ENCODE peak calls at places on chromosomes 6 and 20, in four cellular contexts. D is suprapubic skin, U is HCT116, J is NT2/D1. E is an unnamed sample.

GRCh38 chr6:160795716-160796115 is 93.7 kb downstream of the PLG start:
- DNase-seq in D (no peak), U (no peak), J (no peak), E (no peak)

GRCh38 chr6:31663961-31664789 is 622 bp downstream of the GPANK1 start:
- DNase-seq in U (no peak), J (no peak), D (peak), E (no peak)

GRCh38 chr6:39228111-39228971 is 934 bp downstream of the KCNK5 start:
- DNase-seq in J (no peak), U (no peak), D (no peak), E (peak)

GRCh38 chr20:49786671-49787370 is 25.8 kb upstream of the SLC9A8 start:
- DNase-seq in D (no peak), U (no peak), J (no peak), E (no peak)

GRCh38 chr6:165876568-165876967 is 213.5 kb upstream of the PDE10A start:
- DNase-seq in U (no peak), D (no peak), J (no peak), E (no peak)

GRCh38 chr6:2369606-2370005 is 124.2 kb upstream of the GMDS start:
- DNase-seq in U (no peak), J (no peak), D (no peak), E (no peak)

GRCh38 chr20:4014031-4014474 is 1.3 kb downstream of the RNF24 start:
- DNase-seq in U (peak), D (no peak), J (no peak), E (peak)

GRCh38 chr6:109722564-109723254 is 31.6 kb downstream of the FIG4 start:
- DNase-seq in J (no peak), D (no peak), U (no peak), E (no peak)

GRCh38 chr6:129517288-129517687 is 192.7 kb downstream of the ARHGAP18 start:
- DNase-seq in U (no peak), D (no peak), J (no peak), E (peak)

GRCh38 chr6:52422156-52422555 is 2.0 kb downstream of the EFHC1 start:
- DNase-seq in J (no peak), U (no peak), D (no peak), E (no peak)

GRCh38 chr6:135604035-135604865 is 106.7 kb upstream of the AHI1 start:
- DNase-seq in U (no peak), J (no peak), D (no peak), E (no peak)

GRCh38 chr20:16475225-16475624 is 98.0 kb downstream of the KIF16B start:
- DNase-seq in D (no peak), U (no peak), J (no peak), E (no peak)

GRCh38 chr6:35449287-35449881 is 2.8 kb upstream of the FANCE start:
- DNase-seq in D (no peak), U (no peak), J (no peak), E (peak)

GRCh38 chr20:47674686-47675085 is 110.6 kb downstream of the SULF2 start:
- DNase-seq in U (no peak), D (no peak), J (no peak), E (no peak)

GRCh38 chr6:107716688-107717089 is 107.4 kb downstream of the SCML4 start:
- DNase-seq in D (no peak), U (peak), J (no peak), E (peak)

GRCh38 chr6:125728739-125729138 is 20.7 kb upstream of the HEY2 start:
- DNase-seq in D (no peak), J (no peak), U (no peak), E (peak)

GRCh38 chr6:125732398-125732797 is 17.0 kb upstream of the HEY2 start:
- DNase-seq in J (no peak), U (no peak), D (no peak), E (no peak)

GRCh38 chr6:125733516-125734300 is 15.7 kb upstream of the HEY2 start:
- DNase-seq in J (no peak), U (no peak), D (no peak), E (no peak)

DNA sequence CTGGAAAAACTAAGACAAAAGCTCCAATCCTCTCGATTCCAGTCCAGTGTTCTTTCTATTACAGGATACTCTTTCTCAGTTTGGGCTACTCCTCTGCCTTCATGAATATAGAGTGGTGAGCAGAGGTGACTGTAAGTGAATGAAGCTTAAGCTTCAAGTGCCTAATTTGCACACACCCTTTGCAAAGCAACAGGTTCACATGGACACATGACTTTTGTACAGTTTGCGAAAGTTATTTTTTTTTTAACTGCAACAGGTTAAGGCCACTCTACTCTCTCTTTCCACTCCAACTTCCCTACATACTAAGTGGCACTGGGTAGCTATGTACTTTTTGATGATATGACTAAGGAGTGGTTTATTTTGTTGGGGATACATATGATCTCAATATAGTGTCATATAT is 19.4 kb upstream of the HEY2 start:
- DNase-seq in U (no peak), J (no peak), D (no peak), E (no peak)
- H3K4me3 ChIP-seq in U (no peak), J (no peak), D (no peak), E (no peak)

GRCh38 chr6:54018722-54019121 is 92.5 kb upstream of the MLIP start:
- DNase-seq in J (no peak), U (no peak), D (no peak), E (no peak)
- H3K4me3 ChIP-seq in J (no peak), U (no peak), D (no peak), E (no peak)

GRCh38 chr20:21309678-21310467 is 6.7 kb downstream of the XRN2 start:
- DNase-seq in D (no peak), U (no peak), J (no peak), E (no peak)
- H3K4me3 ChIP-seq in D (no peak), U (no peak), J (no peak), E (no peak)

GRCh38 chr6:163720005-163720404 is 305.5 kb downstream of the QKI start:
- DNase-seq in J (no peak), D (no peak), U (no peak), E (no peak)
- H3K4me3 ChIP-seq in J (no peak), D (no peak), U (no peak), E (no peak)

DNA sequence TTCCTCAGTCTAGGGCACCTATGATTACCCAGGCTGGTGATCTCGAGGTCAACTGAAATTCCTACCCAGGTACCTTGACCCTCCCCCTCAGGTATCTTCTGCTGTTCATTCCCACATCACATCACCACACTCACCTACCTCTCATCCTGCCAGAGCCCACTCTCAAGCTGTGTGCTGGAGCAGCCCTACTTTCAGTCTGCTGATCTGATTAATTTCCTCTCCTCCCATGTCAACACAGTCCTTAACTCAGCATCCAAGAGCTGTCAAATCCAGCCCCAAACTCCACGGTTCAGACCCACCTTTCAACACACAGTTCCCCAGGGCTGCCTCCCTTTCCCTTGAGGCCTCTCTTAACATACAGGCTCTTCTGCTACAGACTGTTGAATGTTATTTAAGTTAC is 42.4 kb downstream of the EZR start:
- DNase-seq in J (no peak), U (no peak), D (no peak), E (no peak)
- H3K4me3 ChIP-seq in J (no peak), U (no peak), D (no peak), E (no peak)

GRCh38 chr20:9490171-9490570 is 24.2 kb upstream of the LAMP5 start:
- DNase-seq in J (no peak), D (no peak), U (no peak), E (no peak)
- H3K4me3 ChIP-seq in J (no peak), D (no peak), U (no peak), E (no peak)

GRCh38 chr20:41654884-41655283 is 36.7 kb upstream of the CHD6 start:
- DNase-seq in J (no peak), D (no peak), U (no peak), E (no peak)

GRCh38 chr20:41645372-41645771 is 27.2 kb upstream of the CHD6 start:
- DNase-seq in D (no peak), J (no peak), U (no peak), E (no peak)

GRCh38 chr20:41649489-41649888 is 31.3 kb upstream of the CHD6 start:
- DNase-seq in U (no peak), D (no peak), J (no peak), E (no peak)

GRCh38 chr20:41654292-41654691 is 36.1 kb upstream of the CHD6 start:
- DNase-seq in J (no peak), D (no peak), U (no peak), E (no peak)

DNA sequence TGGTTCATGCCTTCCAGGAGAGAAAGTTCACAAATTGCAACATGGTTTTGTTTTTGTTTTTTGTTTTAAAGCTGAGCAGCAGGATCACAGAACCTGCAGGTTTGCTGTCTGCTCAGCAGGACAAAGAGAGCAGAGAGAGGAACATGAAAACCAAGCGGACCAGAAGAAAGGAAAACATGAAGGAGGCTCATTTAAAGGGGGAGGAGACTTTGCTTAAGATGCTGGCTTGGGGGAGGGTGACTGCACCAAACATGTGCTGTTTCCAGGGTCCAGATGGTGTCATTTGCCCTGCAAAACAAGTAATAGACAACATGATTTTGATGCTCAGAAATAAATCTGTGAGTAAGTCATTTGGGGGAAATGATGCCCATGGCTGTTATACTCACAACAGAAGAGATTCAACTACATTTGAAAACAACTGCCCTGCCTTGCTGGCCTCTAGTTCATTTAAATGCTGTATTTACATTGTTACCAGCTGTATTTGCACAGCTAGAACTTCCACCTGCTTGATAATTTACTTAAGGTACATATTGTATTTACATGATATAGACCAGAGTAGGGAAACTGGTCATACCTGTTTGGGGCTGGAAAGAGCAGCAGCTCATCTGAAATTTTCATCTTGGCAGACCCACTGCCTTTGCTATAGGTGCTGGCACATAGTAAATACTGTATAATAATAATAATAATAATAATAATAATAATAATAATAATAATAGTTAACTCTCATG is 32.2 kb upstream of the CHD6 start:
- DNase-seq in J (no peak), D (no peak), U (no peak), E (no peak)
- H3K4me3 ChIP-seq in J (no peak), D (no peak), U (no peak), E (no peak)

GRCh38 chr6:144585217-144585814 is 300.2 kb downstream of the UTRN start:
- DNase-seq in U (peak), J (no peak), D (no peak), E (peak)
- H3K4me3 ChIP-seq in U (no peak), J (no peak), D (no peak), E (peak)

GRCh38 chr20:62859721-62860120 is 1.9 kb downstream of the TCFL5 start:
- DNase-seq in J (no peak), U (no peak), D (no peak), E (no peak)

GRCh38 chr20:62854121-62854520 is 7.5 kb downstream of the TCFL5 start:
- DNase-seq in U (no peak), J (no peak), D (no peak), E (no peak)

GRCh38 chr20:62858059-62858458 is 3.6 kb downstream of the TCFL5 start:
- DNase-seq in D (no peak), U (no peak), J (no peak), E (no peak)

GRCh38 chr20:62855120-62855519 is 6.5 kb downstream of the TCFL5 start:
- DNase-seq in D (no peak), J (no peak), U (no peak), E (no peak)

DNA sequence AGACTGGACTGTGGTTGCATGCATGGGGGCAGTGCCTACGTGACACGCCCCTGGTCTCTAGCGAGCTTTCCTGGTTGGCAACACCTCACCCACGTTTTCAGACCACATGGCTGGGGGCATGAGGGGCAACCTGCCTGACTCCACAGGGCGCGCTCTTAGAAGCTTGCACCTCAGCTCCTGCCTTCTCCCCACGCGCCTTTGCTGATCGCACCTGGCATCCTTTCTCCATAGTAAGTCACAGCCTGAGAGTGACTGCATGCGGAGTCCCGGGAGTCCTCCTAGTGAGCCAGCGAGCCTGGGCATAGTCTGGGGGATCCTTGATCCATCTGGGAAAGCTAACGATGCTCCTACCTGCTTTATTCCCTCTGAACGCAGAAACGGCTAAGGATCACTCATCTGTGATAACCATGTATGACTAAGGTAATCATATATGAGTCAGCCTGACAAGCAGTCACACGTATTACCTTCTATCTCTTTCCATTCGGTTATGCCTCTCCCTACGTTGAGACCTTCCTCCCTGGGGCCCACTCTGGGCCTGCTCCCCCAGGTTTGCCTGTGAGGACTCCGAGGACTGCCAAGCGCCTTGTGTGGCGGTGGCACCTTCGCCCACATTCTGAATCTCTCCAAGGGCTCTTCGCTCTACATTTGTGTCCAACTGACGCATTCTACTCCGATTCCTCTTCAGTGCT is 4.5 kb downstream of the TCFL5 start:
- DNase-seq in D (no peak), U (no peak), J (no peak), E (no peak)
- H3K4me3 ChIP-seq in D (no peak), U (no peak), J (no peak), E (no peak)

E was measured in HAP-1.